ENCODE peak calls at places on chromosomes 3 and 15, in seven cellular contexts. W is GOT3; F is HTR-8/SVneo; U is activated CD4-positive, alpha-beta T cell treated with anti-CD3 and anti-CD28 coated beads, Interleukin-2, amount 10 ng/mL, durations not matched to agents 7 days and 5 days; Z is endothelial cell; E is 8988T; N is breast epithelium. C is an unnamed sample.

GRCh38 chr3:55191911-55192787 is 264.3 kb upstream of the LRTM1 start:
- DNase-seq in W (peak; percentile 30), F (peak; percentile 69), U (no peak), Z (no peak), E (no peak), N (no peak), C (peak; percentile 36)

GRCh38 chr3:62922326-62922725 is 47.1 kb upstream of the CADPS start:
- DNase-seq in W (no peak), F (no peak), U (no peak), Z (no peak), E (no peak), N (no peak), C (no peak)

GRCh38 chr3:10248984-10249748 is 907 bp downstream of the TATDN2 start:
- DNase-seq in W (no peak), F (no peak), U (peak; percentile 54), Z (peak; percentile 16), E (no peak), N (peak; percentile 19), C (peak; percentile 41)

GRCh38 chr3:160450846-160451245 is 1.3 kb upstream of the TRIM59 start:
- DNase-seq in W (peak; percentile 7), F (peak; percentile 51), U (no peak), Z (no peak), E (no peak), N (no peak), C (peak; percentile 26)

GRCh38 chr3:16512435-16513140 is 911 bp downstream of the RFTN1 start:
- DNase-seq in W (no peak), F (peak; percentile 33), U (peak; percentile 63), Z (peak; percentile 8), E (no peak), N (no peak), C (peak; percentile 63)

GRCh38 chr15:86155551-86155950 is 75.9 kb downstream of the AGBL1 start:
- DNase-seq in W (no peak), F (no peak), U (no peak), Z (no peak), E (no peak), N (no peak), C (no peak)

GRCh38 chr3:168049366-168049974 is 46.3 kb downstream of the GOLIM4 start:
- DNase-seq in W (no peak), F (no peak), U (no peak), Z (no peak), E (no peak), N (no peak), C (no peak)

GRCh38 chr3:40387895-40388254 is 891 bp downstream of the ENTPD3 start:
- DNase-seq in W (no peak), F (no peak), U (no peak), Z (no peak), E (no peak), N (no peak), C (no peak)

GRCh38 chr3:30576946-30577345 is 29.5 kb upstream of the TGFBR2 start:
- DNase-seq in W (no peak), F (no peak), U (no peak), Z (no peak), E (no peak), N (no peak), C (no peak)

GRCh38 chr3:56681963-56682457 is 1.1 kb downstream of the TASOR start:
- DNase-seq in W (no peak), F (no peak), U (no peak), Z (no peak), E (no peak), N (no peak), C (no peak)

GRCh38 chr3:58647661-58648141 is 18.9 kb downstream of the FAM3D start:
- DNase-seq in W (no peak), F (no peak), U (no peak), Z (no peak), E (no peak), N (no peak), C (no peak)

GRCh38 chr3:48107227-48107626 is 81.0 kb downstream of the CDC25A start:
- DNase-seq in W (no peak), F (no peak), U (no peak), Z (no peak), E (no peak), N (no peak), C (no peak)

GRCh38 chr3:177263615-177264365 is 66.5 kb upstream of the TBL1XR1 start:
- DNase-seq in W (no peak), F (no peak), U (no peak), Z (no peak), E (no peak), N (no peak), C (no peak)